ENCODE peak calls at places on chromosomes 13 and 19, in six cellular contexts. I is adrenal gland, U is K562, R is stomach, K is heart left ventricle, X is uterus. V is an unnamed sample. For H3K4me1, the result is how much of the 10 kb centered on the place peaks cover.

GRCh38 chr13:114071991-114072390 is 60.4 kb downstream of the RASA3 start:
- DNase-seq in I (peak), U (no peak), R (no peak), K (no peak), X (no peak), V (no peak)

GRCh38 chr13:31722684-31723083 is 16.6 kb upstream of the RXFP2 start:
- DNase-seq in I (no peak), U (no peak), R (no peak), K (no peak), X (no peak), V (no peak)

GRCh38 chr19:30231408-30232318 is 140.5 kb upstream of the ZNF536 start:
- DNase-seq in I (no peak), U (no peak), R (no peak), K (no peak), X (no peak), V (no peak)

GRCh38 chr13:27474751-27475268 is 24.4 kb upstream of the MTIF3 start:
- DNase-seq in I (no peak), U (no peak), R (no peak), K (no peak), X (no peak), V (no peak)

GRCh38 chr19:14837391-14837790 is 2.4 kb upstream of the OR7A5 start:
- DNase-seq in I (no peak), U (no peak), R (no peak), K (no peak), X (no peak), V (peak)

GRCh38 chr13:109427148-109427547 is 359.2 kb downstream of the IRS2 start:
- DNase-seq in I (no peak), U (no peak), R (no peak), K (no peak), X (no peak), V (no peak)

GRCh38 chr13:45335397-45336024 is 5.5 kb downstream of the TPT1 start:
- DNase-seq in I (no peak), U (no peak), R (no peak), K (no peak), X (no peak), V (no peak)

GRCh38 chr19:1658446-1659433 is 6.3 kb upstream of the TCF3 start:
- DNase-seq in I (no peak), U (no peak), R (no peak), K (no peak), X (no peak), V (no peak)

GRCh38 chr19:35436477-35437141 is 11.4 kb upstream of the FFAR2 start:
- DNase-seq in I (peak), U (no peak), R (peak), K (no peak), X (peak), V (peak)

GRCh38 chr19:46355234-46355990 is 8.5 kb downstream of the PPP5C start:
- DNase-seq in I (peak), U (no peak), R (no peak), K (no peak), X (no peak), V (no peak)

GRCh38 chr13:72168126-72168525 is 301.1 kb upstream of the DACH1 start:
- DNase-seq in I (no peak), U (no peak), R (no peak), K (no peak), X (no peak), V (no peak)

GRCh38 chr13:25171517-25172302 is at the start of gene AMER2:
- DNase-seq in I (peak), U (no peak), R (no peak), K (no peak), X (peak), V (peak)

GRCh38 chr19:16889883-16890460 is 1.2 kb downstream of the F2RL3 start:
- DNase-seq in I (no peak), U (peak), R (no peak), K (no peak), X (no peak), V (no peak)

GRCh38 chr13:114099918-114100445 is 32.4 kb downstream of the RASA3 start:
- DNase-seq in I (no peak), U (no peak), R (no peak), K (peak), X (peak), V (no peak)

GRCh38 chr13:84810781-84811180 is 928.5 kb upstream of the SLITRK1 start:
- DNase-seq in I (no peak), U (no peak), R (no peak), K (no peak), X (no peak), V (no peak)

GRCh38 chr13:105471683-105472082 is 1063.8 kb downstream of the EFNB2 start:
- DNase-seq in I (no peak), U (no peak), R (no peak), K (no peak), X (no peak), V (no peak)

GRCh38 chr13:95494082-95494681 is 58.3 kb upstream of the CLDN10 start:
- DNase-seq in I (no peak), U (peak), R (no peak), K (no peak), X (no peak), V (no peak)

GRCh38 chr13:94327318-94327717 is 152.2 kb downstream of the DCT start:
- DNase-seq in I (no peak), U (no peak), R (no peak), K (no peak), X (no peak), V (no peak)

GRCh38 chr13:93338906-93339305 is 112.3 kb downstream of the GPC6 start:
- DNase-seq in I (no peak), U (no peak), R (no peak), K (no peak), X (no peak), V (no peak)

GRCh38 chr13:109191422-109191821 is 562.0 kb downstream of the MYO16 start:
- DNase-seq in I (no peak), U (no peak), R (no peak), K (peak), X (no peak), V (no peak)

GRCh38 chr13:78102121-78102677 is 183.6 kb upstream of the EDNRB start:
- DNase-seq in I (peak), U (no peak), R (no peak), K (peak), X (peak), V (peak)

GRCh38 chr13:100356889-100357288 is 231.7 kb downstream of the GGACT start:
- DNase-seq in I (no peak), U (no peak), R (no peak), K (no peak), X (no peak), V (no peak)

GRCh38 chr19:34500656-34501120 is 19.1 kb downstream of the WTIP start:
- DNase-seq in I (no peak), U (peak), R (no peak), K (no peak), X (no peak), V (peak)

GRCh38 chr13:48749144-48749543 is 95.4 kb downstream of the CYSLTR2 start:
- DNase-seq in I (peak), U (no peak), R (no peak), K (peak), X (no peak), V (no peak)

GRCh38 chr19:41771410-41771809 is 16.1 kb downstream of the CEACAM6 start:
- DNase-seq in I (no peak), U (no peak), R (no peak), K (no peak), X (no peak), V (no peak)

GRCh38 chr13:113654591-113655357 is 3.2 kb downstream of the ATP4B start:
- DNase-seq in I (no peak), U (no peak), R (peak), K (no peak), X (peak), V (no peak)

GRCh38 chr13:71156550-71156949 is 710.5 kb downstream of the DACH1 start:
- DNase-seq in I (no peak), U (no peak), R (no peak), K (no peak), X (no peak), V (no peak)

GRCh38 chr19:10568444-10568825 is 344 bp downstream of the CDKN2D start:
- DNase-seq in I (peak), U (no peak), R (peak), K (no peak), X (no peak), V (no peak)

GRCh38 chr19:10566408-10566657 is 523 bp upstream of the KRI1 start:
- DNase-seq in I (no peak), U (no peak), R (no peak), K (no peak), X (no peak), V (no peak)

GRCh38 chr19:10566658-10567410 is 1.0 kb upstream of the KRI1 start:
- DNase-seq in I (peak), U (no peak), R (no peak), K (peak), X (no peak), V (no peak)

GRCh38 chr19:10568826-10569651 is at the start of gene CDKN2D:
- DNase-seq in I (peak), U (peak), R (peak), K (peak), X (peak), V (peak)

DNA sequence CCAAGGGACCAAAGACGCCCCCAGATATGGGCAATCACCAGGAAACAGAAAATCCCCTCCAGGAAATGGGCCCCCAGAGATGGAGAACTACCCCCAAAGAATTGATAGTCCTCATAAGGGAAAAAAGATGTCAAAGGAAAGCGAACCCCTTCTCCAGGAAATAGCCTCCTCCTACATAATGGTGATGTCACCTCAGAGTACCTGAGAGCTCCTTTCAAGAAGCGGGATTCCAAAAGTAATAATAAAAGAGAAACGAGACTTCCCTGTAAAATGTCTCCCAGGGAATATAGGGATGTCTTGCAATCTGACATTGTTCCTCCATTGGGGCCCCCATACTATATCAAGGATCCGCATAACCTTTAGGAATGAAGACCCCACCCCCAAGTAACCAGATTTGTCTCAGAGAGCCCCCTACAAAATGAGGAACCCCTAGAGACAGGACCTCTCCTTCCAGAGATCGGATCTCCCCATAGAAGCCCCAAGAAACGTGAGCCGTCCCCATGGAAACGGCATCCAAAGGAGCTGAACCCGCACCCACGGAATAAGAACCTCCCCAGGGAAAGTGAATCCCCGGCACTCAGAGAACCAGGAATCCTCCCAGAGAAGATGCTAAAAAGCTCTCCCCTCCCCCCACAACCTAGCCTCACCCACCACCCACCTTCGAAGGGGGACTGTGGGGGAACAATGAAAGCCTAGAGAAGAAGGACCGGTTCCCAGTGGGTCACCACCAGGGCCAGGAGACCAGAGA is 909 bp downstream of the CDKN2D start:
- DNase-seq in I (no peak), U (no peak), R (no peak), K (no peak), X (no peak), V (no peak)
- H3K27ac ChIP-seq in I (no peak), U (peak), R (peak), K (peak), X (peak), V (peak)

DNA sequence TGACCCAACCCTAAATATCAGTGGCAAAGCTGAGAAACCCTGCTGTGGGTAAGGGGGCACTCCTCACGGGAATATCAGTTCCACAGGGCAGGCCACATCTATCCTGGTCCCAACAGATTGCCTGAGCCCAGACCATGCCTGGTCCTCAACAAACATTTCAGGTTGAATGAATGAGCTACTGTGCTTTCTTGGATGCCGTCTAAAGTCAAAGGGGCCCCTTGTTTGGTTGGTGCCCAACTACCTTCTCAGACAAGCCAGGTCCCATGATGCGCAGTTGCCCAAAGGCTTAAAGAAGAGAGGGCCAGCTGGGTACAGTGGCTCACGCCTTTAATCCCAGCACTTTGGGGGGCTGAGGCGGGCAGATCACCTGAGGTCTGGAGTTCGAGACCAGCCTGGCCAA is 2.4 kb downstream of the DPP9 start:
- DNase-seq in I (no peak), U (no peak), R (no peak), K (no peak), X (no peak), V (no peak)
- H3K4me1 ChIP-seq in I (under half), U (under half), R (under half), K (under half), X (under half), V (under half)

DNA sequence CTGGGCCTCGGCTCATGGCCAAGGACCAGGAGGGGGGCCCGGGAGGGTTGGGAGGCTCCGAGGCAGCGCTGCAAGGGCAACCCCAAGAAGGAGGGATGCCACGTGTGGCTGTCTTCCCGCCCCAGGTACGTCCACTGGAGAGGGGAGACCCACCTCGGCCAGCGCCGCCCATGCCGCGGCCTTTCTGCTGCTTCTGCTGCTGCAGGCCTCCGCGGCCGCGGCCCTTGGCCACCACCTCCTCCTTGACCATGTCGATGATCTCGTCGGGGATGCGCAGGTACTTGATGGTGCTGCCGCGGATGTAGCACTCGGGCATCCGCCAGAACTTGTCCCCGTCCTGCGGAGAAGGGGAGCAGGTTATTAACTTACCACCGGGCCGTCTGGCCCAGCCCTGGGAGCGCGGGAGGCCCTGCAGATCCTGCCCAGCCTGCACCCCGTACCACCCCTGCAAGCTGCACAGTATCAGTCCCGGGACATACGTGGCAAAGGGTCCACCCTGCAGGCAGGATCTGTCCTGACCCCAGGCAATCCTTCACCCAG is 13.3 kb downstream of the LSM4 start:
- DNase-seq in I (no peak), U (no peak), R (no peak), K (no peak), X (no peak), V (no peak)
- TF ChIP-seq POLR2A in I (no peak), U (no peak), R (no peak), K (no peak), X (no peak), V (no peak)

GRCh38 chr13:112150352-112150751 is 83.4 kb downstream of the SOX1 start:
- DNase-seq in I (no peak), U (no peak), R (no peak), K (no peak), X (no peak), V (no peak)
- H3K27ac ChIP-seq in I (no peak), U (no peak), R (no peak), K (no peak), X (no peak), V (no peak)

GRCh38 chr19:37951816-37952210 is 44.8 kb downstream of the SIPA1L3 start:
- DNase-seq in I (no peak), U (no peak), R (peak), K (no peak), X (no peak), V (no peak)

GRCh38 chr19:37955986-37956385 is 49.0 kb downstream of the SIPA1L3 start:
- DNase-seq in I (no peak), U (no peak), R (peak), K (no peak), X (no peak), V (no peak)

GRCh38 chr19:37953125-37953524 is 46.1 kb downstream of the SIPA1L3 start:
- DNase-seq in I (no peak), U (no peak), R (no peak), K (no peak), X (no peak), V (no peak)

GRCh38 chr19:37954421-37954874 is 47.4 kb downstream of the SIPA1L3 start:
- DNase-seq in I (no peak), U (no peak), R (no peak), K (no peak), X (no peak), V (no peak)

GRCh38 chr19:37953576-37954303 is 46.7 kb downstream of the SIPA1L3 start:
- DNase-seq in I (no peak), U (no peak), R (no peak), K (no peak), X (no peak), V (no peak)
- H3K4me1 ChIP-seq in I (under half), U (under half), R (under half), K (under half), X (under half), V (under half)

GRCh38 chr19:3098515-3099346 is 4.6 kb downstream of the GNA11 start:
- DNase-seq in I (peak), U (no peak), R (peak), K (peak), X (peak), V (peak)
- TF ChIP-seq POLR2A in I (peak), U (no peak), R (no peak), K (peak), X (no peak), V (no peak)

GRCh38 chr19:39679056-39679790 is 23.5 kb downstream of the LGALS16 start:
- DNase-seq in I (no peak), U (no peak), R (no peak), K (no peak), X (no peak), V (no peak)
- H3K27ac ChIP-seq in I (no peak), U (no peak), R (peak), K (no peak), X (no peak), V (no peak)

GRCh38 chr19:45099465-45100201 is 6.7 kb downstream of the PPP1R37 start:
- DNase-seq in I (peak), U (no peak), R (peak), K (no peak), X (no peak), V (no peak)

GRCh38 chr19:45100202-45100600 is 7.2 kb downstream of the PPP1R37 start:
- DNase-seq in I (peak), U (no peak), R (no peak), K (no peak), X (no peak), V (no peak)

GRCh38 chr19:45097450-45097775 is 4.4 kb downstream of the PPP1R37 start:
- DNase-seq in I (no peak), U (no peak), R (no peak), K (no peak), X (no peak), V (no peak)

GRCh38 chr19:45097776-45098520 is 5.0 kb downstream of the PPP1R37 start:
- DNase-seq in I (peak), U (peak), R (peak), K (no peak), X (peak), V (peak)

DNA sequence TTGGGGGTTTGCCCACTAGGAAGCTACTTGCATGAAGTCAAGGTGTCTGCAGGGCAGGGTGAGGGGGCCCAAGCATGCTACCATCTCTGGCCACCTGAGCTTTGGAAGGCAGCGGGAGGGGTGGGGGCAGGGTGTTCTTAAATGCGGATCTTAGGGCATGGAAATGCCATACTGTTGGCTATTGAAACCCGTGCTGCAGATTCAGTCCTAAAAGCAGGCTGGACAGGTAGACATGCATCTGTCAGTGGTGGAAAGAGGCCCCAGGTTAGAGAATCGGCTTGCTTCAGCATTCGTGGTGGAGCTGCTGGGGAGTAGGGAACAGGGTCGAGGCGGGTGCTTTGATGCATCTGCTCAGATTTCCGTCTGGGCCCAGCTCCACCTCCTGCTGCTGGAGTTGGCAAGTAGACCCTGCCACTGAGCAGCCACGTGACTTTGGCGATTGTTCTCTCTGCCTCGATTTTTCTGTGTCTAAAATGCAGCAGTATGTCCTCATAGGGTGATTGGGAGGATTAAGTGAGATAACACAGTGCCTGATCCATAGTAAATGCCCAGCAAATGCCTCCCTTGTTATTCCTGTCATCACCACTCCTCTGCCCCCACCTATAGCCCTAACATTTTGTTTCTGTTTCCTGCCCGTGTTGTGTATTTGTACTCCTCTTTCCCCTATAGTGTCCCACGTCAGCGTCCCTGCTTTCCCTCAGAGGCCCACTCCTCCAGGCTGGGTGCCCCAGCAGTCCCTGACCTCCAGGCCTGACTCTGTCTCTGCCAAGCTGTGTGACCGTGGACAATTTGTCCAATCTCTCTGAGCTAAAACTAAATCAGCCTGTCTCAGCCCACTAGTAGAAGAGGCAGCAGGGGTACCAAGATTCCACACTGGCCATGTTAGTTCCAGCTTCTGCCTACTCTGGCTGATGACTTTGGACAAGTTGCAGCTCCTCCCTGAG is 5.8 kb downstream of the PPP1R37 start:
- DNase-seq in I (peak), U (no peak), R (peak), K (peak), X (peak), V (peak)
- H3K4me1 ChIP-seq in I (half or more), U (half or more), R (half or more), K (half or more), X (under half), V (half or more)